ENCODE peak calls at places on chromosome 19, in five cellular contexts. Z is AG10803, I is AG04449, H is uterus, D is Caco-2. P is an unnamed sample.

GRCh38 chr19:45524575-45525129 is 17.4 kb downstream of the VASP start:
- DNase-seq in D (no peak), I (no peak), Z (no peak), H (no peak), P (no peak)

GRCh38 chr19:55384576-55385235 is 614 bp upstream of the TMEM238 start:
- DNase-seq in Z (no peak), D (no peak), I (no peak), H (peak), P (no peak)

GRCh38 chr19:10769533-10770491 is 51.9 kb downstream of the DNM2 start:
- DNase-seq in I (no peak), H (peak), D (no peak), Z (peak), P (no peak)

GRCh38 chr19:56253737-56254136 is 18.8 kb upstream of the EDDM13 start:
- DNase-seq in D (no peak), H (no peak), Z (peak), I (peak), P (no peak)

GRCh38 chr19:54439174-54439851 is 9.7 kb upstream of the LENG8 start:
- DNase-seq in H (no peak), D (peak), Z (peak), I (no peak), P (no peak)

GRCh38 chr19:3053780-3054179 is 8.5 kb downstream of the TLE5 start:
- DNase-seq in Z (no peak), D (no peak), I (no peak), H (no peak), P (no peak)

GRCh38 chr19:16612631-16613030 is 15.4 kb downstream of the MED26 start:
- DNase-seq in D (no peak), H (no peak), Z (peak), I (no peak), P (no peak)

GRCh38 chr19:31718041-31718440 is 368.8 kb upstream of the TSHZ3 start:
- DNase-seq in H (no peak), I (no peak), Z (peak), D (no peak), P (no peak)

GRCh38 chr19:2358548-2359173 is 1.4 kb upstream of the TMPRSS9 start:
- DNase-seq in I (no peak), Z (no peak), D (no peak), H (no peak), P (no peak)

GRCh38 chr19:15635016-15635805 is 5.5 kb upstream of the CYP4F3 start:
- DNase-seq in Z (no peak), D (no peak), H (no peak), I (no peak), P (no peak)

GRCh38 chr19:42480335-42481095 is 37.8 kb upstream of the CXCL17 start:
- DNase-seq in I (no peak), H (no peak), D (peak), Z (peak), P (no peak)

GRCh38 chr19:9597027-9597426 is 12.7 kb upstream of the ZNF121 start:
- DNase-seq in H (no peak), D (no peak), Z (peak), I (peak), P (peak)

GRCh38 chr19:15180451-15181390 is 20.1 kb downstream of the NOTCH3 start:
- DNase-seq in D (peak), I (no peak), H (no peak), Z (no peak), P (no peak)

GRCh38 chr19:14672043-14672872 is 2.4 kb downstream of the ADGRE3 start:
- DNase-seq in H (no peak), I (no peak), Z (no peak), D (no peak), P (no peak)

GRCh38 chr19:56162258-56162657 is 13.6 kb upstream of the GALP start:
- DNase-seq in H (no peak), Z (no peak), I (no peak), D (no peak), P (no peak)

GRCh38 chr19:1057185-1057857 is 9.6 kb upstream of the ARHGAP45 start:
- DNase-seq in Z (peak), D (no peak), I (no peak), H (no peak), P (peak)

GRCh38 chr19:1026189-1027019 is at the start of gene CNN2:
- DNase-seq in D (peak), H (peak), Z (peak), I (no peak), P (no peak)

GRCh38 chr19:2491130-2491801 is 15.3 kb downstream of the GADD45B start:
- DNase-seq in D (no peak), I (peak), Z (peak), H (peak), P (peak)

GRCh38 chr19:48826606-48827020 is 9.7 kb downstream of the HSD17B14 start:
- DNase-seq in Z (no peak), D (peak), I (no peak), H (no peak), P (no peak)

GRCh38 chr19:54882758-54883157 is 8.7 kb downstream of the FCAR start:
- DNase-seq in D (no peak), Z (no peak), I (no peak), H (no peak), P (no peak)

GRCh38 chr19:2720777-2721569 is at the start of gene DIRAS1:
- DNase-seq in Z (no peak), H (no peak), D (no peak), I (no peak), P (no peak)

GRCh38 chr19:43610493-43610892 is 1.4 kb upstream of the SRRM5 start:
- DNase-seq in H (no peak), D (no peak), I (no peak), Z (no peak), P (no peak)

GRCh38 chr19:31553844-31554215 is 204.6 kb upstream of the TSHZ3 start:
- DNase-seq in Z (no peak), D (no peak), H (no peak), I (no peak), P (no peak)

GRCh38 chr19:40584007-40584406 is 7.3 kb downstream of the SHKBP1 start:
- DNase-seq in I (no peak), Z (no peak), H (no peak), D (no peak), P (no peak)

GRCh38 chr19:2221250-2221831 is 14.8 kb downstream of the PLEKHJ1 start:
- DNase-seq in D (no peak), H (no peak), I (no peak), Z (no peak), P (peak)

GRCh38 chr19:3207466-3208242 is 16.8 kb upstream of the CELF5 start:
- DNase-seq in I (no peak), D (no peak), Z (no peak), H (no peak), P (no peak)

GRCh38 chr19:9348671-9349070 is 14.1 kb upstream of the ZNF177 start:
- DNase-seq in I (no peak), D (no peak), Z (no peak), H (no peak), P (no peak)

GRCh38 chr19:49879243-49879960 is 1.9 kb downstream of the TBC1D17 start:
- DNase-seq in Z (no peak), I (no peak), D (no peak), H (peak), P (no peak)

GRCh38 chr19:49880162-49880869 is 2.8 kb downstream of the TBC1D17 start:
- DNase-seq in H (no peak), D (peak), I (no peak), Z (no peak), P (no peak)

GRCh38 chr19:49877020-49877878 is at the start of the genes AKT1S1 and TBC1D17:
- DNase-seq in D (peak), Z (peak), I (peak), H (peak), P (peak)

GRCh38 chr19:49877879-49878743 is 609 bp downstream of the TBC1D17 start:
- DNase-seq in D (peak), Z (peak), I (peak), H (peak), P (peak)

GRCh38 chr19:49878744-49879070 is 1.2 kb downstream of the TBC1D17 start:
- DNase-seq in D (no peak), I (no peak), Z (no peak), H (peak), P (no peak)
- H3K4me3 ChIP-seq in D (peak), I (peak), Z (peak), H (no peak), P (peak)

GRCh38 chr19:47630594-47630993 is 21.7 kb downstream of the BICRA start:
- DNase-seq in D (no peak), Z (no peak), H (no peak), I (no peak), P (no peak)

GRCh38 chr19:47633516-47633915 is 24.6 kb downstream of the BICRA start:
- DNase-seq in H (no peak), Z (no peak), I (no peak), D (no peak), P (no peak)

GRCh38 chr19:47631681-47632446 is 22.9 kb downstream of the BICRA start:
- DNase-seq in D (peak), I (no peak), Z (peak), H (peak), P (no peak)

GRCh38 chr19:47637550-47637949 is 28.6 kb downstream of the BICRA start:
- DNase-seq in Z (peak), I (no peak), D (no peak), H (no peak), P (peak)

DNA sequence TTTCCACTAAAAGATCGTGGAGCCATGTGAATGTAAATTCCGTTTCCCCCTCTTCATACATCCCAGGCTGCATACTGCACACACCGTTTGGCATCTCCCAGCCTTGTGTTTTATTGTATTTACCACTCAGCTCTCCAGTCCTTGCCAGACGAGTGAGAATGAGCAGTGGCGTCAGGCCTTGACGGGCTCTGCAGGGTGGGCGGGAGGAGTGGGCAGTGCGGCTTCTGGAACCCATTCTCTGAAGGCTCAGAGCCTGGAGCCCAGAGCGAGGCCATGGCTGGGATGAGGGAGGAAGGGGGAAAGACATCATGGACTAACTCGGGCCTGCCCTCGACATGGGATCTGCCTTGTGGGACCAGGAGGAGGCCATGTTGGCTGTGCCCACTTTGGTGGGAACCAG is 25.1 kb downstream of the BICRA start:
- DNase-seq in I (no peak), H (no peak), D (no peak), Z (no peak), P (no peak)
- H3K4me3 ChIP-seq in I (no peak), H (no peak), D (no peak), Z (no peak), P (no peak)

GRCh38 chr19:7101498-7102253 is 32.2 kb downstream of the ZNF557 start:
- DNase-seq in H (no peak), I (no peak), Z (no peak), D (peak), P (no peak)

GRCh38 chr19:7098096-7098495 is 28.6 kb downstream of the ZNF557 start:
- DNase-seq in D (no peak), I (no peak), Z (no peak), H (no peak), P (no peak)

GRCh38 chr19:7099597-7099921 is 30.1 kb downstream of the ZNF557 start:
- DNase-seq in D (no peak), Z (no peak), I (no peak), H (no peak), P (no peak)

GRCh38 chr19:7104783-7105447 is 35.4 kb downstream of the ZNF557 start:
- DNase-seq in D (no peak), Z (no peak), H (no peak), I (no peak), P (no peak)

DNA sequence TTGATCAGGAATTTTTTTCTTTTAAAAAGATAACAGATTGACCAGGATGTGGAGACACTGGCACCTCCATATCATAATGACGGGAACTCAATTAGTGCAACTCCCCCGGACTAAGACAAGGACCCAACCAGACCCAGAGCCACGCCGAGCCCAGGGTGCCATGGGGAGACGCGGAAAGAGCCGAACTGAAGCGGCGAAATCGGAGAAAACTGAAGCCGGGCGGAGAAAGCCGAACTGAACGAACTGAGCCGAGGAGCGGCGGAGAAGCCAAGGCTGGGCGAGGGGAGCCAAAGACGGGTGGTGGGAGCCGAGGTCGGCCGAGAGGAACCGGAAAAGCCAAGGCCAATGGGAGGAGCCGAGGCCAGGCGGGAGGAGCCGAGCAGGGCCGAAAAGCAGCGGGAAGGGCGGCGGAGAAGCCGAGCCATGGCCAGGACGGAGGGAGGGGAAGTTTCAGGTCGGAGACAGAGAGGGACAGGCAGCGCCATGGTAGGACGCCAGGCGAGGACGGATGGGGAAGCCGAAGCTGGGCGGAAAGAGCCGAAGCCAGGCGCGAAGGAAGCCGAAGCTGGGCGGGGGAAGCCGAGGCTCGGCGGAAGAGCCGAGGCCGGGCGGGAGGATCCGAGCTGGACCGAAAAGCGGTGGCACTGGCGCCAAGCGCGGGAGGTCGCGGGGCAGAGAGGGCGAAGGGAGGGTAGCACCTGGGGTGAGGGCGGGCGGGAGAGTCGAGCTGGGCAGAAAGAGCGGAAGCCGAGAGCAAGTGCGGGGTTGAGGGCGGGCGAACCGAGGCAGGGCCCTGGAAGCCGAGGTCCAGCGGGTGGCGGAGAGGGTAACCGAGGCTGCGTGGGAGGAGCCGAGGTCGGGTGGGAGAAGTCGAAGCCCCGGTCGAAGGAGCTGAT is 29.4 kb downstream of the ZNF557 start:
- DNase-seq in I (peak), Z (peak), D (peak), H (peak), P (peak)
- H3K4me3 ChIP-seq in I (peak), Z (peak), D (peak), H (peak), P (peak)

GRCh38 chr19:47004012-47004465 is 15.6 kb upstream of the NPAS1 start:
- DNase-seq in Z (no peak), I (no peak), H (no peak), D (no peak), P (no peak)

GRCh38 chr19:47003611-47003935 is 16.1 kb upstream of the NPAS1 start:
- DNase-seq in H (no peak), D (no peak), I (no peak), Z (no peak), P (no peak)

GRCh38 chr19:47005873-47006272 is 13.8 kb upstream of the NPAS1 start:
- DNase-seq in I (no peak), D (no peak), Z (no peak), H (no peak), P (no peak)

GRCh38 chr19:47006496-47006895 is 13.1 kb upstream of the NPAS1 start:
- DNase-seq in I (no peak), Z (no peak), H (no peak), D (no peak), P (no peak)

DNA sequence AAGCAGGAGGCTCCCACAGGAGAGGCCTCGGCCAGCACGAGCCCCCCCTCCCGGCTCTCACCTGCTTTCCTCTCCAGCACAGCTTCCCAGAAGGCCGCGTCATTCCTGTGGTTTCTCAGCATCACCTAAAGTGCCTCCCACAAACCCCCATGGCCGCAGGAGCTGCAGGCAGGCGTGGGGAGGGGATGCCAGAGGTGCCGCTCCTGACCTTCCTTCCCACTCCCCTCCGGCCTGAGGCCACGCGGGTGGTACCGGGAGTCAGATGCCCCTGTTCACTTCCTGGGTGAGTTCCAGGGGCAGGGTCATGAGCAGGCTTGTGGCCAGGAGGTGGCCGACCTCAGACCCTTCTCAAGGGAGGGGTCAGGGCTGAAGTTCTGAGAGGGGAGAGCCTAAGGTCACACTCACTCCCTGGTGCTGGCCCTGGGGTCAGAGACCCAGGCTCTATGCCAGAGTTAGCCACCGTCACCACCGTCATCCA is 14.4 kb upstream of the NPAS1 start:
- DNase-seq in I (no peak), H (no peak), D (no peak), Z (no peak), P (no peak)
- H3K4me3 ChIP-seq in I (no peak), H (no peak), D (no peak), Z (no peak), P (no peak)

DNA sequence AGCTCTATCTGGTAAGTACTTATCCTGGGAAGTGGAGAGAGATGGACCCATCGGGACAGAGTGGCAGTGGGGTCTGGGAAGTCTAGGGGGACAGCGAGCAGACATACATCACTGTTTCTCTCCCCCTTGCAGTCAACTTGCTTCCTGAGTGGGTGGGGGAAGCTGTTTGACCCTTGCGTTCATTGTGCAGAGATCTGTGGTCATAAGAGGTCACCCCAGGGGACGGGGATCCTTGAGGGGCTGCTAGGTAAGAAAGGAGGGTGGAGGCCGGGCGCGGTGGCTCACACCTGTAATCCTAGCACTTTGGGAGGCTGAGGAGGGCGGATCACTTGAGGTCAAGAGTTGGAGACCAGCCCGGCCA is 474 bp downstream of the ARHGEF18 start:
- DNase-seq in I (no peak), H (no peak), Z (no peak), D (no peak), P (no peak)
- H3K4me3 ChIP-seq in I (no peak), H (no peak), Z (no peak), D (no peak), P (no peak)

GRCh38 chr19:5338661-5339469 is 1.7 kb downstream of the PTPRS start:
- DNase-seq in Z (no peak), H (no peak), I (no peak), D (no peak), P (no peak)

GRCh38 chr19:5339950-5340636 is 519 bp downstream of the PTPRS start:
- DNase-seq in D (no peak), I (no peak), H (no peak), Z (no peak), P (no peak)

GRCh38 chr19:5337886-5338595 is 2.6 kb downstream of the PTPRS start:
- DNase-seq in D (no peak), Z (no peak), H (no peak), I (no peak), P (no peak)

GRCh38 chr19:5340637-5341447 is at the start of gene PTPRS:
- DNase-seq in Z (peak), D (peak), H (peak), I (no peak), P (peak)

DNA sequence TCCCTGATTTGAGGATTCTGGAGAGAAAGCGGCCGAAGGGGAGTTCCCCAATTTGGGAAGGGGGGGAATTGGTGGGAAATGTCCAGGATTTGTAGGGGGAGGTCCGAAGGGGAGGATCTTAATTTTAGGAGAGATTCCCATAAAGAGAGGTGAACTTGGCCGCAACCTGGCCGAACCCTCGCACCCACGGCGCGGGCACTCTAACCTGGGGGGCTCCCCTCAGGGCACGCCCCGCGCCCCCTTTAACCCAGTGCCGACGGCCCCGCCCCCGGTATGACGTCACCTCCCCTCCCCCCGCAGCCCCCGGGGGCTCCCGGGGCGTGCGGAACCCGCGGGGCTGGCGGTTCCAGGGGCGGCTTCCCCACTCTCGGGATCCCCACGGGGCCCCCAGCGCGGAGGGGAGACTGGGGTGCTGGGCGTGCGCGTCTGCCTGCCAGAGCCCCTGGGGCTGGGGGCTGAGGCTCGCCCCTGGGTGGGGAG is 1.1 kb downstream of the PTPRS start:
- DNase-seq in Z (no peak), H (no peak), D (no peak), I (no peak), P (no peak)
- H3K4me3 ChIP-seq in Z (peak), H (peak), D (peak), I (peak), P (peak)

GRCh38 chr19:50202399-50202798 is 1.0 kb upstream of the MYH14 start:
- DNase-seq in Z (no peak), I (no peak), D (no peak), H (no peak), P (no peak)
- H3K4me3 ChIP-seq in Z (no peak), I (no peak), D (no peak), H (no peak), P (no peak)

GRCh38 chr19:12090807-12091206 is 26.3 kb downstream of the ZNF844 start:
- DNase-seq in Z (peak), D (no peak), H (peak), I (no peak), P (peak)
- H3K4me3 ChIP-seq in Z (no peak), D (no peak), H (no peak), I (no peak), P (no peak)

GRCh38 chr19:35449347-35450043 is 1.4 kb downstream of the FFAR2 start:
- DNase-seq in I (no peak), D (no peak), Z (no peak), H (no peak), P (no peak)
- H3K4me3 ChIP-seq in I (no peak), D (no peak), Z (no peak), H (no peak), P (no peak)

P was measured in skeletal muscle cell.